ENCODE peak calls at places on chromosomes 12 and 14, in six cellular contexts. One of them, this sample, is unnamed.

GRCh38 chr12:67714648-67715047 is 66.1 kb downstream of the DYRK2 start:
- DNase-seq in heart right ventricle: no peak
- DNase-seq in choroid plexus epithelial cell: no peak
- DNase-seq in sigmoid colon: no peak
- DNase-seq in cardiac fibroblast: no peak
- DNase-seq in pancreas: no peak
- DNase-seq in this sample: no peak

GRCh38 chr14:102524451-102525212 is 15.1 kb upstream of the ANKRD9 start:
- DNase-seq in choroid plexus epithelial cell: peak; percentile 99
- DNase-seq in heart right ventricle: peak; percentile 99
- DNase-seq in pancreas: peak; percentile 100
- DNase-seq in cardiac fibroblast: peak; percentile 99
- DNase-seq in sigmoid colon: peak; percentile 100
- DNase-seq in this sample: peak; percentile 100

GRCh38 chr12:132807295-132808222 is 21.1 kb downstream of the GOLGA3 start:
- DNase-seq in cardiac fibroblast: no peak
- DNase-seq in heart right ventricle: no peak
- DNase-seq in choroid plexus epithelial cell: no peak
- DNase-seq in sigmoid colon: no peak
- DNase-seq in pancreas: no peak
- DNase-seq in this sample: peak; percentile 73

GRCh38 chr14:99537399-99537798 is 56.2 kb downstream of the CCNK start:
- DNase-seq in sigmoid colon: peak; percentile 91
- DNase-seq in heart right ventricle: peak; percentile 47
- DNase-seq in cardiac fibroblast: peak; percentile 80
- DNase-seq in pancreas: no peak
- DNase-seq in choroid plexus epithelial cell: peak; percentile 82
- DNase-seq in this sample: peak; percentile 99

GRCh38 chr12:75979181-75979580 is 52.4 kb downstream of the PHLDA1 start:
- DNase-seq in choroid plexus epithelial cell: peak; percentile 50
- DNase-seq in heart right ventricle: no peak
- DNase-seq in pancreas: no peak
- DNase-seq in sigmoid colon: no peak
- DNase-seq in cardiac fibroblast: no peak
- DNase-seq in this sample: no peak

GRCh38 chr12:11545438-11546330 is 103.8 kb upstream of the ETV6 start:
- DNase-seq in cardiac fibroblast: peak; percentile 56
- DNase-seq in sigmoid colon: no peak
- DNase-seq in heart right ventricle: no peak
- DNase-seq in choroid plexus epithelial cell: no peak
- DNase-seq in pancreas: no peak
- DNase-seq in this sample: no peak

GRCh38 chr14:95918466-95918865 is 41.8 kb downstream of the TUNAR start:
- DNase-seq in pancreas: no peak
- DNase-seq in cardiac fibroblast: no peak
- DNase-seq in choroid plexus epithelial cell: no peak
- DNase-seq in sigmoid colon: no peak
- DNase-seq in heart right ventricle: no peak
- DNase-seq in this sample: no peak

GRCh38 chr12:124032265-124032886 is 59.4 kb downstream of the ZNF664 start:
- DNase-seq in heart right ventricle: peak; percentile 63
- DNase-seq in sigmoid colon: no peak
- DNase-seq in choroid plexus epithelial cell: peak; percentile 84
- DNase-seq in pancreas: no peak
- DNase-seq in cardiac fibroblast: peak; percentile 85
- DNase-seq in this sample: peak; percentile 93

GRCh38 chr12:86683568-86683991 is 427.4 kb upstream of the MGAT4C start:
- DNase-seq in heart right ventricle: no peak
- DNase-seq in choroid plexus epithelial cell: peak; percentile 57
- DNase-seq in sigmoid colon: no peak
- DNase-seq in pancreas: no peak
- DNase-seq in cardiac fibroblast: peak; percentile 47
- DNase-seq in this sample: peak; percentile 22

GRCh38 chr12:67759829-67760228 is 111.3 kb downstream of the DYRK2 start:
- DNase-seq in heart right ventricle: no peak
- DNase-seq in sigmoid colon: no peak
- DNase-seq in pancreas: peak; percentile 46
- DNase-seq in choroid plexus epithelial cell: no peak
- DNase-seq in cardiac fibroblast: no peak
- DNase-seq in this sample: no peak

GRCh38 chr14:77924392-77924948 is 124.6 kb downstream of the ADCK1 start:
- DNase-seq in pancreas: no peak
- DNase-seq in choroid plexus epithelial cell: no peak
- DNase-seq in cardiac fibroblast: no peak
- DNase-seq in sigmoid colon: no peak
- DNase-seq in heart right ventricle: no peak
- DNase-seq in this sample: no peak

GRCh38 chr12:68888243-68888642 is 44.7 kb downstream of the CPM start:
- DNase-seq in pancreas: no peak
- DNase-seq in cardiac fibroblast: no peak
- DNase-seq in sigmoid colon: no peak
- DNase-seq in choroid plexus epithelial cell: no peak
- DNase-seq in heart right ventricle: no peak
- DNase-seq in this sample: no peak

GRCh38 chr12:69655616-69656336 is 43.3 kb downstream of the BEST3 start:
- DNase-seq in cardiac fibroblast: peak; percentile 88
- DNase-seq in choroid plexus epithelial cell: peak; percentile 95
- DNase-seq in sigmoid colon: no peak
- DNase-seq in heart right ventricle: no peak
- DNase-seq in pancreas: no peak
- DNase-seq in this sample: peak; percentile 66

GRCh38 chr12:13339538-13339937 is 143.0 kb downstream of the EMP1 start:
- DNase-seq in cardiac fibroblast: no peak
- DNase-seq in pancreas: no peak
- DNase-seq in choroid plexus epithelial cell: no peak
- DNase-seq in sigmoid colon: no peak
- DNase-seq in heart right ventricle: no peak
- DNase-seq in this sample: no peak

GRCh38 chr14:74655597-74656389 is 43.8 kb upstream of the LTBP2 start:
- DNase-seq in choroid plexus epithelial cell: peak; percentile 80
- DNase-seq in cardiac fibroblast: peak; percentile 88
- DNase-seq in sigmoid colon: no peak
- DNase-seq in pancreas: no peak
- DNase-seq in heart right ventricle: no peak
- DNase-seq in this sample: no peak

GRCh38 chr12:98492580-98493140 is 22.7 kb upstream of the TMPO start:
- DNase-seq in cardiac fibroblast: no peak
- DNase-seq in choroid plexus epithelial cell: no peak
- DNase-seq in sigmoid colon: no peak
- DNase-seq in pancreas: no peak
- DNase-seq in heart right ventricle: no peak
- DNase-seq in this sample: no peak

GRCh38 chr14:92507174-92507768 is 6.3 kb upstream of the RIN3 start:
- DNase-seq in pancreas: no peak
- DNase-seq in sigmoid colon: peak; percentile 69
- DNase-seq in choroid plexus epithelial cell: no peak
- DNase-seq in cardiac fibroblast: no peak
- DNase-seq in heart right ventricle: no peak
- DNase-seq in this sample: peak; percentile 43

GRCh38 chr12:1583421-1584078 is 10.8 kb downstream of the FBXL14 start:
- DNase-seq in cardiac fibroblast: peak; percentile 93
- DNase-seq in heart right ventricle: peak; percentile 80
- DNase-seq in sigmoid colon: peak; percentile 86
- DNase-seq in pancreas: no peak
- DNase-seq in choroid plexus epithelial cell: peak; percentile 96
- DNase-seq in this sample: peak; percentile 85

GRCh38 chr14:68513838-68514610 is 278.8 kb downstream of the ZFP36L1 start:
- DNase-seq in choroid plexus epithelial cell: no peak
- DNase-seq in heart right ventricle: no peak
- DNase-seq in pancreas: no peak
- DNase-seq in cardiac fibroblast: no peak
- DNase-seq in sigmoid colon: no peak
- DNase-seq in this sample: no peak

GRCh38 chr14:105492051-105492965 is 1.3 kb downstream of the TEDC1 start:
- DNase-seq in sigmoid colon: peak; percentile 77
- DNase-seq in heart right ventricle: peak; percentile 36
- DNase-seq in pancreas: peak; percentile 71
- DNase-seq in cardiac fibroblast: no peak
- DNase-seq in choroid plexus epithelial cell: no peak
- DNase-seq in this sample: peak; percentile 89
- H3K4me3 ChIP-seq in sigmoid colon: no peak overlapping the region
- H3K4me3 ChIP-seq in heart right ventricle: peak overlapping the region; percentile 74
- H3K4me3 ChIP-seq in pancreas: no peak overlapping the region
- H3K4me3 ChIP-seq in cardiac fibroblast: no peak overlapping the region
- H3K4me3 ChIP-seq in choroid plexus epithelial cell: no peak overlapping the region
- H3K4me3 ChIP-seq in this sample: peak overlapping the region; percentile 77

GRCh38 chr12:120227233-120228040 is 26.5 kb upstream of the RPLP0 start:
- DNase-seq in cardiac fibroblast: no peak
- DNase-seq in pancreas: no peak
- DNase-seq in sigmoid colon: no peak
- DNase-seq in heart right ventricle: no peak
- DNase-seq in choroid plexus epithelial cell: no peak
- DNase-seq in this sample: peak; percentile 68

GRCh38 chr12:120229071-120229582 is 28.2 kb upstream of the RPLP0 start:
- DNase-seq in pancreas: no peak
- DNase-seq in heart right ventricle: peak; percentile 24
- DNase-seq in choroid plexus epithelial cell: peak; percentile 48
- DNase-seq in sigmoid colon: peak; percentile 79
- DNase-seq in cardiac fibroblast: no peak
- DNase-seq in this sample: peak; percentile 55

GRCh38 chr12:120228041-120228290 is 27.1 kb upstream of the RPLP0 start:
- DNase-seq in choroid plexus epithelial cell: no peak
- DNase-seq in heart right ventricle: no peak
- DNase-seq in pancreas: no peak
- DNase-seq in sigmoid colon: no peak
- DNase-seq in cardiac fibroblast: no peak
- DNase-seq in this sample: no peak

GRCh38 chr12:120229583-120230325 is 28.8 kb upstream of the RPLP0 start:
- DNase-seq in pancreas: no peak
- DNase-seq in choroid plexus epithelial cell: peak; percentile 59
- DNase-seq in cardiac fibroblast: peak; percentile 58
- DNase-seq in heart right ventricle: peak; percentile 26
- DNase-seq in sigmoid colon: peak; percentile 71
- DNase-seq in this sample: peak; percentile 84

GRCh38 chr12:120228291-120229070 is 27.6 kb upstream of the RPLP0 start:
- DNase-seq in cardiac fibroblast: peak; percentile 87
- DNase-seq in choroid plexus epithelial cell: peak; percentile 88
- DNase-seq in heart right ventricle: peak; percentile 89
- DNase-seq in pancreas: peak; percentile 91
- DNase-seq in sigmoid colon: peak; percentile 94
- DNase-seq in this sample: peak; percentile 97
- H3K4me3 ChIP-seq in cardiac fibroblast: no peak overlapping the region
- H3K4me3 ChIP-seq in choroid plexus epithelial cell: no peak overlapping the region
- H3K4me3 ChIP-seq in heart right ventricle: peak overlapping the region; percentile 28
- H3K4me3 ChIP-seq in pancreas: peak overlapping the region; percentile 17
- H3K4me3 ChIP-seq in sigmoid colon: peak overlapping the region; percentile 2
- H3K4me3 ChIP-seq in this sample: peak overlapping the region; percentile 26

GRCh38 chr14:84064296-84064695 is 1465.6 kb upstream of the FLRT2 start:
- DNase-seq in pancreas: no peak
- DNase-seq in choroid plexus epithelial cell: no peak
- DNase-seq in heart right ventricle: no peak
- DNase-seq in cardiac fibroblast: no peak
- DNase-seq in sigmoid colon: no peak
- DNase-seq in this sample: no peak
- H3K4me3 ChIP-seq in pancreas: no peak overlapping the region
- H3K4me3 ChIP-seq in choroid plexus epithelial cell: no peak overlapping the region
- H3K4me3 ChIP-seq in heart right ventricle: no peak overlapping the region
- H3K4me3 ChIP-seq in cardiac fibroblast: no peak overlapping the region
- H3K4me3 ChIP-seq in sigmoid colon: no peak overlapping the region
- H3K4me3 ChIP-seq in this sample: no peak overlapping the region

GRCh38 chr12:92603741-92604432 is 98.9 kb upstream of the PLEKHG7 start:
- DNase-seq in heart right ventricle: no peak
- DNase-seq in choroid plexus epithelial cell: no peak
- DNase-seq in pancreas: no peak
- DNase-seq in sigmoid colon: no peak
- DNase-seq in cardiac fibroblast: no peak
- DNase-seq in this sample: no peak

GRCh38 chr12:92602476-92602875 is 100.3 kb upstream of the PLEKHG7 start:
- DNase-seq in heart right ventricle: no peak
- DNase-seq in sigmoid colon: no peak
- DNase-seq in choroid plexus epithelial cell: peak; percentile 94
- DNase-seq in cardiac fibroblast: peak; percentile 90
- DNase-seq in pancreas: no peak
- DNase-seq in this sample: no peak

GRCh38 chr12:92600052-92600451 is 102.7 kb upstream of the PLEKHG7 start:
- DNase-seq in sigmoid colon: no peak
- DNase-seq in choroid plexus epithelial cell: no peak
- DNase-seq in pancreas: no peak
- DNase-seq in heart right ventricle: no peak
- DNase-seq in cardiac fibroblast: no peak
- DNase-seq in this sample: no peak

GRCh38 chr12:92602930-92603623 is 99.7 kb upstream of the PLEKHG7 start:
- DNase-seq in heart right ventricle: no peak
- DNase-seq in sigmoid colon: no peak
- DNase-seq in cardiac fibroblast: no peak
- DNase-seq in pancreas: no peak
- DNase-seq in choroid plexus epithelial cell: peak; percentile 26
- DNase-seq in this sample: no peak

GRCh38 chr12:92601680-92602079 is 101.1 kb upstream of the PLEKHG7 start:
- DNase-seq in pancreas: no peak
- DNase-seq in sigmoid colon: no peak
- DNase-seq in cardiac fibroblast: no peak
- DNase-seq in choroid plexus epithelial cell: no peak
- DNase-seq in heart right ventricle: no peak
- DNase-seq in this sample: no peak
- H3K4me3 ChIP-seq in pancreas: no peak overlapping the region
- H3K4me3 ChIP-seq in sigmoid colon: no peak overlapping the region
- H3K4me3 ChIP-seq in cardiac fibroblast: no peak overlapping the region
- H3K4me3 ChIP-seq in choroid plexus epithelial cell: no peak overlapping the region
- H3K4me3 ChIP-seq in heart right ventricle: no peak overlapping the region
- H3K4me3 ChIP-seq in this sample: no peak overlapping the region

GRCh38 chr12:113276946-113277500 is 55.8 kb downstream of the TPCN1 start:
- DNase-seq in heart right ventricle: no peak
- DNase-seq in pancreas: no peak
- DNase-seq in cardiac fibroblast: no peak
- DNase-seq in choroid plexus epithelial cell: no peak
- DNase-seq in sigmoid colon: peak; percentile 27
- DNase-seq in this sample: no peak
- H3K4me3 ChIP-seq in heart right ventricle: no peak overlapping the region
- H3K4me3 ChIP-seq in pancreas: no peak overlapping the region
- H3K4me3 ChIP-seq in cardiac fibroblast: no peak overlapping the region
- H3K4me3 ChIP-seq in choroid plexus epithelial cell: no peak overlapping the region
- H3K4me3 ChIP-seq in sigmoid colon: no peak overlapping the region
- H3K4me3 ChIP-seq in this sample: no peak overlapping the region